ENCODE peak calls at places on chromosomes 6 and 20, in ten cellular contexts. C, H, S, O, T, X, K, Q, R and B are unnamed samples.

GRCh38 chr20:13672657-13673056 is 33.9 kb upstream of the TASP1 start:
- DNase-seq in C (no peak), H (no peak), S (no peak), O (no peak), T (no peak), X (no peak), K (no peak), Q (no peak), R (no peak), B (no peak)

GRCh38 chr20:54623923-54624569 is 148.7 kb downstream of the DOK5 start:
- DNase-seq in C (no peak), H (no peak), S (no peak), O (no peak), T (no peak), X (no peak), K (no peak), Q (no peak), R (no peak), B (no peak)

GRCh38 chr6:95741001-95741400 is 163.7 kb downstream of the MANEA start:
- DNase-seq in C (no peak), H (no peak), S (no peak), O (no peak), T (peak), X (no peak), K (no peak), Q (no peak), R (no peak), B (no peak)

GRCh38 chr6:39228992-39229767 is at the start of gene KCNK5:
- DNase-seq in C (peak), H (no peak), S (peak), O (peak), T (peak), X (peak), K (no peak), Q (no peak), R (peak), B (peak)

GRCh38 chr6:5536644-5537043 is 275.3 kb downstream of the FARS2 start:
- DNase-seq in C (no peak), H (no peak), S (no peak), O (no peak), T (no peak), X (no peak), K (no peak), Q (no peak), R (no peak), B (no peak)

GRCh38 chr6:79872986-79873385 is 74.4 kb downstream of the ELOVL4 start:
- DNase-seq in C (no peak), H (no peak), S (no peak), O (no peak), T (peak), X (no peak), K (no peak), Q (no peak), R (peak), B (peak)

GRCh38 chr6:140438346-140438735 is 1063.9 kb upstream of the CITED2 start:
- DNase-seq in C (no peak), H (no peak), S (no peak), O (no peak), T (no peak), X (no peak), K (no peak), Q (no peak), R (no peak), B (no peak)

GRCh38 chr6:40962241-40962640 is 76.8 kb downstream of the UNC5CL start:
- DNase-seq in C (no peak), H (peak), S (no peak), O (no peak), T (peak), X (no peak), K (no peak), Q (peak), R (peak), B (peak)

GRCh38 chr6:121951077-121951476 is 448.4 kb upstream of the HSF2 start:
- DNase-seq in C (no peak), H (no peak), S (no peak), O (no peak), T (no peak), X (no peak), K (no peak), Q (no peak), R (peak), B (no peak)

GRCh38 chr20:2729251-2729713 is 36.7 kb downstream of the EBF4 start:
- DNase-seq in C (no peak), H (no peak), S (no peak), O (peak), T (no peak), X (no peak), K (no peak), Q (no peak), R (peak), B (no peak)

GRCh38 chr6:136782021-136782770 is 10.1 kb downstream of the MAP3K5 start:
- DNase-seq in C (no peak), H (peak), S (no peak), O (no peak), T (peak), X (no peak), K (no peak), Q (no peak), R (peak), B (peak)

GRCh38 chr6:104600659-104600971 is 259.1 kb downstream of the HACE1 start:
- DNase-seq in C (no peak), H (no peak), S (no peak), O (no peak), T (no peak), X (no peak), K (no peak), Q (no peak), R (no peak), B (no peak)

GRCh38 chr20:19944772-19945459 is 72.2 kb upstream of the NAA20 start:
- DNase-seq in C (no peak), H (peak), S (no peak), O (no peak), T (no peak), X (no peak), K (no peak), Q (peak), R (peak), B (no peak)

GRCh38 chr6:33812669-33813068 is 8.9 kb upstream of the MLN start:
- DNase-seq in C (peak), H (peak), S (no peak), O (no peak), T (peak), X (peak), K (no peak), Q (peak), R (peak), B (peak)

GRCh38 chr20:49308875-49309274 is 31.0 kb upstream of the ZNFX1 start:
- DNase-seq in C (no peak), H (no peak), S (no peak), O (no peak), T (no peak), X (no peak), K (no peak), Q (no peak), R (no peak), B (no peak)

GRCh38 chr6:155264704-155265320 is 999 bp downstream of the CLDN20 start:
- DNase-seq in C (no peak), H (no peak), S (no peak), O (no peak), T (no peak), X (no peak), K (no peak), Q (no peak), R (peak), B (no peak)

GRCh38 chr6:154218787-154219186 is 137.8 kb downstream of the IPCEF1 start:
- DNase-seq in C (no peak), H (no peak), S (no peak), O (no peak), T (no peak), X (no peak), K (no peak), Q (no peak), R (no peak), B (no peak)

GRCh38 chr6:169490830-169491229 is 211.0 kb downstream of the WDR27 start:
- DNase-seq in C (no peak), H (no peak), S (no peak), O (no peak), T (no peak), X (no peak), K (no peak), Q (no peak), R (peak), B (no peak)

GRCh38 chr20:13017235-13017634 is 8.5 kb downstream of the SPTLC3 start:
- DNase-seq in C (no peak), H (no peak), S (no peak), O (no peak), T (no peak), X (no peak), K (no peak), Q (no peak), R (peak), B (no peak)

GRCh38 chr6:138146544-138146943 is 15.2 kb upstream of the ARFGEF3 start:
- DNase-seq in C (no peak), H (no peak), S (no peak), O (no peak), T (no peak), X (no peak), K (no peak), Q (no peak), R (no peak), B (no peak)

GRCh38 chr20:35006009-35006408 is 50.3 kb downstream of the MYH7B start:
- DNase-seq in C (no peak), H (no peak), S (peak), O (no peak), T (no peak), X (peak), K (peak), Q (no peak), R (no peak), B (no peak)

GRCh38 chr6:118748311-118749062 is 97.1 kb upstream of the CEP85L start:
- DNase-seq in C (peak), H (peak), S (peak), O (no peak), T (peak), X (peak), K (peak), Q (peak), R (no peak), B (peak)

GRCh38 chr20:1119128-1119505 is 715 bp downstream of the PSMF1 start:
- DNase-seq in C (no peak), H (no peak), S (no peak), O (no peak), T (no peak), X (no peak), K (no peak), Q (peak), R (no peak), B (no peak)

GRCh38 chr6:105136433-105137350 is 43.1 kb downstream of the POPDC3 start:
- DNase-seq in C (peak), H (peak), S (peak), O (no peak), T (peak), X (peak), K (peak), Q (peak), R (peak), B (peak)

GRCh38 chr6:156434795-156435190 is 342.4 kb upstream of the ARID1B start:
- DNase-seq in C (no peak), H (no peak), S (no peak), O (no peak), T (no peak), X (no peak), K (no peak), Q (no peak), R (no peak), B (no peak)

GRCh38 chr6:44245912-44246662 is 814 bp upstream of the HSP90AB1 start:
- DNase-seq in C (peak), H (no peak), S (peak), O (peak), T (peak), X (peak), K (peak), Q (peak), R (peak), B (peak)

GRCh38 chr6:134849920-134850447 is 99.9 kb downstream of the ALDH8A1 start:
- DNase-seq in C (no peak), H (no peak), S (no peak), O (no peak), T (no peak), X (no peak), K (no peak), Q (no peak), R (no peak), B (no peak)

GRCh38 chr6:149150999-149151398 is 166.5 kb upstream of the TAB2 start:
- DNase-seq in C (no peak), H (no peak), S (no peak), O (no peak), T (no peak), X (no peak), K (no peak), Q (no peak), R (no peak), B (peak)

GRCh38 chr6:32082951-32083350 is 26.2 kb downstream of the TNXB start:
- DNase-seq in C (peak), H (no peak), S (peak), O (no peak), T (no peak), X (no peak), K (no peak), Q (peak), R (peak), B (no peak)

GRCh38 chr6:14423330-14423729 is 305.8 kb downstream of the CD83 start:
- DNase-seq in C (no peak), H (no peak), S (no peak), O (no peak), T (no peak), X (no peak), K (no peak), Q (no peak), R (peak), B (peak)

GRCh38 chr6:32442977-32443552 is 3.4 kb downstream of the HLA-DRA start:
- DNase-seq in C (no peak), H (no peak), S (no peak), O (no peak), T (no peak), X (no peak), K (no peak), Q (no peak), R (no peak), B (no peak)

GRCh38 chr20:50138120-50138478 is 15.4 kb downstream of the PEDS1 start:
- DNase-seq in C (no peak), H (no peak), S (no peak), O (no peak), T (no peak), X (no peak), K (no peak), Q (no peak), R (no peak), B (no peak)

GRCh38 chr6:140537211-140537610 is 1162.8 kb upstream of the CITED2 start:
- DNase-seq in C (no peak), H (no peak), S (no peak), O (no peak), T (peak), X (no peak), K (no peak), Q (no peak), R (peak), B (no peak)

GRCh38 chr6:135224037-135224647 is 43.0 kb downstream of the MYB start:
- DNase-seq in C (no peak), H (no peak), S (no peak), O (no peak), T (no peak), X (no peak), K (no peak), Q (no peak), R (no peak), B (no peak)

GRCh38 chr6:80771941-80772340 is 665.5 kb downstream of the BCKDHB start:
- DNase-seq in C (no peak), H (peak), S (no peak), O (no peak), T (peak), X (no peak), K (no peak), Q (no peak), R (peak), B (peak)

GRCh38 chr20:19433371-19434316 is 221.2 kb downstream of the SLC24A3 start:
- DNase-seq in C (no peak), H (no peak), S (no peak), O (no peak), T (no peak), X (no peak), K (no peak), Q (no peak), R (peak), B (no peak)

GRCh38 chr20:35307666-35308653 is 15.7 kb upstream of the FAM83C start:
- DNase-seq in C (peak), H (peak), S (peak), O (no peak), T (no peak), X (no peak), K (no peak), Q (peak), R (no peak), B (peak)

GRCh38 chr6:140393665-140394064 is 1019.2 kb upstream of the CITED2 start:
- DNase-seq in C (no peak), H (no peak), S (no peak), O (no peak), T (no peak), X (no peak), K (no peak), Q (peak), R (peak), B (no peak)

DNA sequence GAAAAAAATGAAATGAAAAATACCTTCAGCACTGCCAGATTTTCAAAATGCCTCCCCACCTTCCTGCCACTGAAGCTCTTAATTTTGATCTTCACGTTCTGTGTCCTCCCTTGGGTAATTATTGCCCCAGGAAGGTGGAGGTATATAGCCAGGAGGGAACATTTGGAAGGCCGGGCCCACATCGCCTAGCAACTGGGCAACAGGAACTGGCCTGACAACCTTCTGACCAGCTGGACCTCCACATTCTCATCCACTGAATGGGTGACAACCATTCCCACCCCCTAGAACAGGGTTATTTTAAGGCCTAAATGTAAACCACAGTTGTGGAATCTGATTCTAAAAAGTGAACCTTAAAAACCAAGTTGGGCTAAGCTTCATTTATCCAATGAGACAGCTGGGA is 3.2 kb downstream of the RRBP1 start:
- DNase-seq in C (no peak), H (no peak), S (peak), O (no peak), T (no peak), X (no peak), K (no peak), Q (no peak), R (no peak), B (no peak)
- H3K4me3 ChIP-seq in C (no peak), H (no peak), S (no peak), O (no peak), T (no peak), X (no peak), K (no peak), Q (no peak), R (no peak), B (no peak)

DNA sequence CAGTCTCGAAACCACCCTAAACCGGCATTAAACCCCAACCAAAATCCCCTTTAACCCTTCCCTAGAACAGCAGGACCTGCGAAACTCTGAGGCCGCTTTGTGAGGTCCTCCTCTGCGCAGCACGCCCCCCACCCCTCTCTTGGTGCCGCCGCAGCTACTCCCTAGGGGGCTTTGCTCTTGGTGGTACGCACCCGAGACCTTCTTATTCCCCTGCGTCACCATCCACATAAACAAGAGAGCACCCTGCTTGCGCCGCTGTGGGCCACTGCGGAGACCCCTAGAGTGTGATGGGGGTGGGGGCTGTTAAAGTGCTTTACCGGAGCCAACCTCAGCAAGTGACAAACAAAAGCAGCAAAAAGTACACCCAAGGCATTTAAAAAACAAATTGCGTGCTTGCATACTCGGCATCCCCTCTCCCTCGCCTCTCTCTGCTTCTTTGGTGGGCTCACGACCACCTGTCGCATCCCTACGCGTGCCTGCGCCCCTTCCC is 502 bp upstream of the GNAS start:
- DNase-seq in C (no peak), H (no peak), S (no peak), O (no peak), T (no peak), X (no peak), K (no peak), Q (no peak), R (no peak), B (no peak)
- H3K4me3 ChIP-seq in C (peak), H (peak), S (peak), O (peak), T (peak), X (no peak), K (peak), Q (no peak), R (peak), B (no peak)

DNA sequence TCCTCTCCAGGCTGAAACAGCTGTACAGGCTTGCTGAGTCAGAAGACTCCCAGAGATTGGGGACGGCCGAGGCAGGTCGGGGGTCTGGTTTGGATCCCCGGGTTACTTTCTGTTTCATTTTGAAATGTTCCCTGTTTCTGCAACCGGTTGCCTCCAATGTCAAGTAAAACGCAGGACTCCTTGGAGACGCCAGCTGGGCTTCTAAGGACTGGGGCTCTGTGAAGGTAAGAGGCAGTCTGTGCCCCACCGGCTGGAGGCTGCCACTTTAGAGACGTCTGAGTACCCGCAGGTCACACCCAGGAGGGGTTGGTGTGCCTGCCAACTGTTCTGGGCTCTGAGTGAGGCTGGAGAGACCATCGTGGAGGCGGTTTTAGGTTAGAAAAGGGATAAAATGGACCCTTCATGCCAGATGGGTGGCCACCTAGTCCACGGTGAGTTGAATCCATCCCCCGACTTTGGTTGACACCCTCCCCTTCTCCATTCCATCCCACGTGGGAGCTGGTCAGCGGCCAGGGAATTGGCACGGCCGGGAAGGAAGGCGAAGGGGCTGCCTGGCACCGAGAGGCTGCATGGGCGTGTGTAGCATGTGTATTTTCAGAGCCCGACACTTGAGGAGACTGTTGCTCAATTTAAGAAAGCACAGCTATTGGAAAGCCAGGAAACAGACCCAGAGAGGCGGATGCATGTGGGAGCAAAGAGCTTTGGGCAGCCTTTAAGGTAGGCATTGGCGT is 240.9 kb downstream of the PHACTR1 start:
- DNase-seq in C (peak), H (peak), S (peak), O (no peak), T (peak), X (peak), K (no peak), Q (peak), R (peak), B (peak)
- H3K4me3 ChIP-seq in C (peak), H (peak), S (peak), O (peak), T (no peak), X (peak), K (no peak), Q (peak), R (peak), B (peak)

GRCh38 chr6:11380969-11381744 is 148.7 kb upstream of the NEDD9 start:
- DNase-seq in C (no peak), H (peak), S (no peak), O (no peak), T (peak), X (no peak), K (no peak), Q (peak), R (no peak), B (no peak)

GRCh38 chr6:11378639-11379038 is 146.2 kb upstream of the NEDD9 start:
- DNase-seq in C (no peak), H (no peak), S (no peak), O (no peak), T (no peak), X (no peak), K (no peak), Q (no peak), R (no peak), B (no peak)

GRCh38 chr6:11381801-11382513 is 149.5 kb upstream of the NEDD9 start:
- DNase-seq in C (no peak), H (no peak), S (no peak), O (peak), T (peak), X (peak), K (no peak), Q (no peak), R (no peak), B (peak)

GRCh38 chr6:11380549-11380948 is 148.1 kb upstream of the NEDD9 start:
- DNase-seq in C (no peak), H (no peak), S (no peak), O (no peak), T (no peak), X (no peak), K (no peak), Q (no peak), R (no peak), B (no peak)

GRCh38 chr6:11379805-11380204 is 147.3 kb upstream of the NEDD9 start:
- DNase-seq in C (no peak), H (no peak), S (no peak), O (no peak), T (no peak), X (no peak), K (no peak), Q (no peak), R (no peak), B (no peak)
- H3K4me3 ChIP-seq in C (no peak), H (no peak), S (no peak), O (no peak), T (no peak), X (no peak), K (no peak), Q (no peak), R (no peak), B (no peak)